ENCODE peak calls at places on chromosome 5, in nine cellular contexts. One of them, this sample, is unnamed.

GRCh38 chr5:140240987-140241706 is 61.8 kb downstream of the PFDN1 start:
- DNase-seq in mucosa of descending colon: peak; percentile 88
- DNase-seq in CD4-positive, alpha-beta T cell: no peak
- DNase-seq in RWPE2: peak; percentile 92
- DNase-seq in heart right ventricle: peak; percentile 95
- DNase-seq in HCT116: peak; percentile 69
- DNase-seq in tibial nerve: peak; percentile 76
- DNase-seq in GM06990: no peak
- DNase-seq in ovary: peak; percentile 88
- DNase-seq in this sample: peak; percentile 80

GRCh38 chr5:54390015-54390414 is 65.5 kb upstream of the HSPB3 start:
- DNase-seq in mucosa of descending colon: no peak
- DNase-seq in CD4-positive, alpha-beta T cell: no peak
- DNase-seq in RWPE2: peak; percentile 74
- DNase-seq in heart right ventricle: no peak
- DNase-seq in HCT116: peak; percentile 69
- DNase-seq in tibial nerve: peak; percentile 23
- DNase-seq in GM06990: no peak
- DNase-seq in ovary: no peak
- DNase-seq in this sample: no peak

GRCh38 chr5:59756373-59757035 is 137.0 kb downstream of the PDE4D start:
- DNase-seq in mucosa of descending colon: no peak
- DNase-seq in CD4-positive, alpha-beta T cell: no peak
- DNase-seq in RWPE2: no peak
- DNase-seq in heart right ventricle: no peak
- DNase-seq in HCT116: no peak
- DNase-seq in tibial nerve: no peak
- DNase-seq in GM06990: no peak
- DNase-seq in ovary: no peak
- DNase-seq in this sample: no peak

GRCh38 chr5:76579166-76579765 is 43.9 kb downstream of the F2RL2 start:
- DNase-seq in mucosa of descending colon: no peak
- DNase-seq in CD4-positive, alpha-beta T cell: no peak
- DNase-seq in RWPE2: no peak
- DNase-seq in heart right ventricle: no peak
- DNase-seq in HCT116: no peak
- DNase-seq in tibial nerve: no peak
- DNase-seq in GM06990: no peak
- DNase-seq in ovary: no peak
- DNase-seq in this sample: no peak

GRCh38 chr5:45696206-45696836 is at the start of gene HCN1:
- DNase-seq in mucosa of descending colon: peak; percentile 66
- DNase-seq in CD4-positive, alpha-beta T cell: no peak
- DNase-seq in RWPE2: peak; percentile 78
- DNase-seq in heart right ventricle: peak; percentile 59
- DNase-seq in HCT116: no peak
- DNase-seq in tibial nerve: peak; percentile 59
- DNase-seq in GM06990: no peak
- DNase-seq in ovary: peak; percentile 63
- DNase-seq in this sample: peak; percentile 41

GRCh38 chr5:139385061-139385889 is 2.2 kb upstream of the SLC23A1 start:
- DNase-seq in mucosa of descending colon: no peak
- DNase-seq in CD4-positive, alpha-beta T cell: no peak
- DNase-seq in RWPE2: peak; percentile 45
- DNase-seq in heart right ventricle: no peak
- DNase-seq in HCT116: no peak
- DNase-seq in tibial nerve: no peak
- DNase-seq in GM06990: no peak
- DNase-seq in ovary: no peak
- DNase-seq in this sample: no peak

GRCh38 chr5:65971643-65972042 is 45.3 kb downstream of the ERBIN start:
- DNase-seq in mucosa of descending colon: no peak
- DNase-seq in CD4-positive, alpha-beta T cell: no peak
- DNase-seq in RWPE2: no peak
- DNase-seq in heart right ventricle: no peak
- DNase-seq in HCT116: no peak
- DNase-seq in tibial nerve: no peak
- DNase-seq in GM06990: no peak
- DNase-seq in ovary: no peak
- DNase-seq in this sample: no peak

GRCh38 chr5:37945446-37945845 is 105.6 kb upstream of the GDNF start:
- DNase-seq in mucosa of descending colon: no peak
- DNase-seq in CD4-positive, alpha-beta T cell: no peak
- DNase-seq in RWPE2: no peak
- DNase-seq in heart right ventricle: no peak
- DNase-seq in HCT116: no peak
- DNase-seq in tibial nerve: no peak
- DNase-seq in GM06990: no peak
- DNase-seq in ovary: no peak
- DNase-seq in this sample: no peak

GRCh38 chr5:67748165-67748690 is 467.3 kb upstream of the PIK3R1 start:
- DNase-seq in mucosa of descending colon: no peak
- DNase-seq in CD4-positive, alpha-beta T cell: no peak
- DNase-seq in RWPE2: no peak
- DNase-seq in heart right ventricle: no peak
- DNase-seq in HCT116: no peak
- DNase-seq in tibial nerve: no peak
- DNase-seq in GM06990: no peak
- DNase-seq in ovary: no peak
- DNase-seq in this sample: no peak

GRCh38 chr5:58939664-58940063 is 356.8 kb downstream of the RAB3C start:
- DNase-seq in mucosa of descending colon: no peak
- DNase-seq in CD4-positive, alpha-beta T cell: no peak
- DNase-seq in RWPE2: no peak
- DNase-seq in heart right ventricle: no peak
- DNase-seq in HCT116: no peak
- DNase-seq in tibial nerve: no peak
- DNase-seq in GM06990: no peak
- DNase-seq in ovary: no peak
- DNase-seq in this sample: no peak

GRCh38 chr5:169701910-169702451 is 64.9 kb downstream of the DOCK2 start:
- DNase-seq in mucosa of descending colon: no peak
- DNase-seq in CD4-positive, alpha-beta T cell: no peak
- DNase-seq in RWPE2: no peak
- DNase-seq in heart right ventricle: no peak
- DNase-seq in HCT116: no peak
- DNase-seq in tibial nerve: no peak
- DNase-seq in GM06990: no peak
- DNase-seq in ovary: no peak
- DNase-seq in this sample: no peak

GRCh38 chr5:73793911-73794310 is 167.9 kb downstream of the ARHGEF28 start:
- DNase-seq in mucosa of descending colon: no peak
- DNase-seq in CD4-positive, alpha-beta T cell: no peak
- DNase-seq in RWPE2: no peak
- DNase-seq in heart right ventricle: no peak
- DNase-seq in HCT116: no peak
- DNase-seq in tibial nerve: no peak
- DNase-seq in GM06990: no peak
- DNase-seq in ovary: no peak
- DNase-seq in this sample: no peak

GRCh38 chr5:176653986-176654385 is 6.7 kb downstream of the TSPAN17 start:
- DNase-seq in mucosa of descending colon: no peak
- DNase-seq in CD4-positive, alpha-beta T cell: no peak
- DNase-seq in RWPE2: no peak
- DNase-seq in heart right ventricle: no peak
- DNase-seq in HCT116: no peak
- DNase-seq in tibial nerve: no peak
- DNase-seq in GM06990: no peak
- DNase-seq in ovary: no peak
- DNase-seq in this sample: no peak

GRCh38 chr5:77881528-77881927 is 105.4 kb upstream of the TBCA start:
- DNase-seq in mucosa of descending colon: no peak
- DNase-seq in CD4-positive, alpha-beta T cell: no peak
- DNase-seq in RWPE2: no peak
- DNase-seq in heart right ventricle: no peak
- DNase-seq in HCT116: no peak
- DNase-seq in tibial nerve: no peak
- DNase-seq in GM06990: no peak
- DNase-seq in ovary: no peak
- DNase-seq in this sample: no peak

GRCh38 chr5:152546493-152546892 is 141.4 kb upstream of the NMUR2 start:
- DNase-seq in mucosa of descending colon: no peak
- DNase-seq in CD4-positive, alpha-beta T cell: no peak
- DNase-seq in RWPE2: no peak
- DNase-seq in heart right ventricle: no peak
- DNase-seq in HCT116: no peak
- DNase-seq in tibial nerve: no peak
- DNase-seq in GM06990: no peak
- DNase-seq in ovary: no peak
- DNase-seq in this sample: no peak

GRCh38 chr5:133927616-133928180 is 40.7 kb downstream of the C5orf15 start:
- DNase-seq in mucosa of descending colon: no peak
- DNase-seq in CD4-positive, alpha-beta T cell: no peak
- DNase-seq in RWPE2: no peak
- DNase-seq in heart right ventricle: no peak
- DNase-seq in HCT116: no peak
- DNase-seq in tibial nerve: no peak
- DNase-seq in GM06990: no peak
- DNase-seq in ovary: no peak
- DNase-seq in this sample: no peak

GRCh38 chr5:61652916-61653315 is 320.9 kb downstream of the ZSWIM6 start:
- DNase-seq in mucosa of descending colon: no peak
- DNase-seq in CD4-positive, alpha-beta T cell: no peak
- DNase-seq in RWPE2: no peak
- DNase-seq in heart right ventricle: no peak
- DNase-seq in HCT116: no peak
- DNase-seq in tibial nerve: no peak
- DNase-seq in GM06990: no peak
- DNase-seq in ovary: no peak
- DNase-seq in this sample: no peak
- TF ChIP-seq CTCF in mucosa of descending colon: no peak
- TF ChIP-seq CTCF in CD4-positive, alpha-beta T cell: no peak
- TF ChIP-seq CTCF in RWPE2: no peak
- TF ChIP-seq CTCF in heart right ventricle: no peak
- TF ChIP-seq CTCF in HCT116: no peak
- TF ChIP-seq CTCF in tibial nerve: no peak
- TF ChIP-seq CTCF in GM06990: no peak
- TF ChIP-seq CTCF in ovary: no peak
- TF ChIP-seq CTCF in this sample: no peak

GRCh38 chr5:43352916-43353315 is 39.7 kb upstream of the HMGCS1 start:
- DNase-seq in mucosa of descending colon: no peak
- DNase-seq in CD4-positive, alpha-beta T cell: no peak
- DNase-seq in RWPE2: no peak
- DNase-seq in heart right ventricle: no peak
- DNase-seq in HCT116: no peak
- DNase-seq in tibial nerve: no peak
- DNase-seq in GM06990: no peak
- DNase-seq in ovary: no peak
- DNase-seq in this sample: no peak
- TF ChIP-seq CTCF in mucosa of descending colon: no peak
- TF ChIP-seq CTCF in CD4-positive, alpha-beta T cell: no peak
- TF ChIP-seq CTCF in RWPE2: no peak
- TF ChIP-seq CTCF in heart right ventricle: no peak
- TF ChIP-seq CTCF in HCT116: no peak
- TF ChIP-seq CTCF in tibial nerve: no peak
- TF ChIP-seq CTCF in GM06990: no peak
- TF ChIP-seq CTCF in ovary: no peak
- TF ChIP-seq CTCF in this sample: no peak

DNA sequence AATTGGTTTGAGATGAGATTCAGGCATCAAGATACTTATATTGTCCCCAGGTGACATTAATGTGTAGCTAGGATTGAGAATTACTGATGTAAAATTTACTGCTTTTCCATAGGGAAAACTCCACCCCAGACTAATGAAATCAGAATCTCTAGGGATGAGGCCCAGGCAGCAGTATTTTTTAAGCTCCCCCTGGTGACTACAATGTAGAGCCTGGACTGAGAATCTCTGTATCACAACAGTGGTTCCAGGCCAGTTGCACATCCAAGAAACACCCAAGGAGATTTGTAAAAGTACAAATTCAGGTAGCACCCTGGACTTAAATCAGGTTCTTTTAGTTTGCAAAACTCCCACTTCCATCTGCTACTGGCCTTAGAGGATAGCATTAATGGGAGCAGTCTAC is 185.7 kb downstream of the MARCHF11 start:
- DNase-seq in mucosa of descending colon: no peak
- DNase-seq in CD4-positive, alpha-beta T cell: no peak
- DNase-seq in RWPE2: no peak
- DNase-seq in heart right ventricle: no peak
- DNase-seq in HCT116: no peak
- DNase-seq in tibial nerve: no peak
- DNase-seq in GM06990: no peak
- DNase-seq in ovary: no peak
- DNase-seq in this sample: no peak
- TF ChIP-seq CTCF in mucosa of descending colon: no peak
- TF ChIP-seq CTCF in CD4-positive, alpha-beta T cell: no peak
- TF ChIP-seq CTCF in RWPE2: no peak
- TF ChIP-seq CTCF in heart right ventricle: peak; percentile 18
- TF ChIP-seq CTCF in HCT116: no peak
- TF ChIP-seq CTCF in tibial nerve: no peak
- TF ChIP-seq CTCF in GM06990: no peak
- TF ChIP-seq CTCF in ovary: no peak
- TF ChIP-seq CTCF in this sample: peak; percentile 53

GRCh38 chr5:1437876-1438559 is 7.2 kb downstream of the SLC6A3 start:
- DNase-seq in mucosa of descending colon: no peak
- DNase-seq in CD4-positive, alpha-beta T cell: no peak
- DNase-seq in RWPE2: peak; percentile 61
- DNase-seq in heart right ventricle: no peak
- DNase-seq in HCT116: no peak
- DNase-seq in tibial nerve: no peak
- DNase-seq in GM06990: no peak
- DNase-seq in ovary: no peak
- DNase-seq in this sample: no peak

GRCh38 chr5:1436681-1437080 is 8.6 kb downstream of the SLC6A3 start:
- DNase-seq in mucosa of descending colon: no peak
- DNase-seq in CD4-positive, alpha-beta T cell: no peak
- DNase-seq in RWPE2: peak; percentile 58
- DNase-seq in heart right ventricle: no peak
- DNase-seq in HCT116: no peak
- DNase-seq in tibial nerve: no peak
- DNase-seq in GM06990: no peak
- DNase-seq in ovary: no peak
- DNase-seq in this sample: no peak

GRCh38 chr5:1436036-1436435 is 9.2 kb downstream of the SLC6A3 start:
- DNase-seq in mucosa of descending colon: no peak
- DNase-seq in CD4-positive, alpha-beta T cell: no peak
- DNase-seq in RWPE2: no peak
- DNase-seq in heart right ventricle: no peak
- DNase-seq in HCT116: no peak
- DNase-seq in tibial nerve: no peak
- DNase-seq in GM06990: no peak
- DNase-seq in ovary: no peak
- DNase-seq in this sample: no peak

GRCh38 chr5:1438871-1439270 is 6.4 kb downstream of the SLC6A3 start:
- DNase-seq in mucosa of descending colon: no peak
- DNase-seq in CD4-positive, alpha-beta T cell: no peak
- DNase-seq in RWPE2: peak; percentile 66
- DNase-seq in heart right ventricle: no peak
- DNase-seq in HCT116: no peak
- DNase-seq in tibial nerve: no peak
- DNase-seq in GM06990: no peak
- DNase-seq in ovary: no peak
- DNase-seq in this sample: no peak

DNA sequence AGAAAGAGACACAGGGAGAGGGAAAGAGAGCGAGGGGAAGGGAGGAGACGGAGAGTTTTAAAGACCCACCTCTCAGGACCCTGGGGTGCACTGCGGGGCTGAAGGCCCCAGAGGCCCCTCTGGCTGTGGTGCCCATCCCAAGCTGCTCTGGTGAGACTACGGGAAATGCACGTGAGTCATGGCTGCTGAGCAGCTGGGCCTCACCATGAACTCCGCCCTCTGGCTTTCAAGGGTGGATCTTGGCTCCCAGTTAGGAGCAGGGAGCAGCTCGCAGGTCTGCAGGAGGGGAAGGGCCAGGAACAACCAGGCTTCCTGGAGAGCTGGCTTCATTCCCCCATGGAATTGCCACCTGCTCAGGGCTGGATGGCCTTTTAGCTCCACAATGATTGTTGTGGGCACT is 7.8 kb downstream of the SLC6A3 start:
- DNase-seq in mucosa of descending colon: no peak
- DNase-seq in CD4-positive, alpha-beta T cell: no peak
- DNase-seq in RWPE2: peak; percentile 71
- DNase-seq in heart right ventricle: no peak
- DNase-seq in HCT116: peak; percentile 4
- DNase-seq in tibial nerve: no peak
- DNase-seq in GM06990: no peak
- DNase-seq in ovary: no peak
- DNase-seq in this sample: no peak
- TF ChIP-seq CTCF in mucosa of descending colon: no peak
- TF ChIP-seq CTCF in CD4-positive, alpha-beta T cell: no peak
- TF ChIP-seq CTCF in RWPE2: peak; percentile 25
- TF ChIP-seq CTCF in heart right ventricle: no peak
- TF ChIP-seq CTCF in HCT116: no peak
- TF ChIP-seq CTCF in tibial nerve: no peak
- TF ChIP-seq CTCF in GM06990: no peak
- TF ChIP-seq CTCF in ovary: no peak
- TF ChIP-seq CTCF in this sample: peak; percentile 18

This sample was measured in retinal pigment epithelial cell.